ENCODE peak calls at places on chromosomes 16 and 17, in nine cellular contexts. S is AG04449, U is HFFc6, Q is bronchial epithelial cell, X is mucosa of descending colon, B is type B pancreatic cell, T is AG09319, E is fibroblast of lung, I is testis. C is an unnamed sample.

GRCh38 chr17:73211745-73212144 is 18.9 kb downstream of the COG1 start:
- DNase-seq in S (no peak), U (no peak), Q (no peak), X (no peak), B (no peak), T (no peak), E (no peak), I (no peak), C (peak)

GRCh38 chr16:49695782-49696413 is 160.0 kb downstream of the ZNF423 start:
- DNase-seq in S (no peak), U (no peak), Q (no peak), X (no peak), B (no peak), T (no peak), E (no peak), I (no peak), C (no peak)

GRCh38 chr17:69533481-69534234 is 119.2 kb downstream of the MAP2K6 start:
- DNase-seq in S (no peak), U (no peak), Q (no peak), X (no peak), B (no peak), T (no peak), E (no peak), I (no peak), C (no peak)

GRCh38 chr17:41190328-41190727 is 641 bp downstream of the KRTAP9-1 start:
- DNase-seq in S (no peak), U (no peak), Q (no peak), X (no peak), B (no peak), T (no peak), E (no peak), I (no peak), C (no peak)

GRCh38 chr17:3843935-3844516 is 2.0 kb downstream of the NCBP3 start:
- DNase-seq in S (no peak), U (peak), Q (peak), X (peak), B (no peak), T (no peak), E (peak), I (no peak), C (peak)

GRCh38 chr17:19311421-19312215 is 50.9 kb downstream of the B9D1 start:
- DNase-seq in S (no peak), U (peak), Q (no peak), X (no peak), B (no peak), T (no peak), E (peak), I (no peak), C (no peak)

GRCh38 chr16:51057102-51057793 is 93.8 kb downstream of the SALL1 start:
- DNase-seq in S (no peak), U (no peak), Q (no peak), X (no peak), B (no peak), T (no peak), E (no peak), I (no peak), C (no peak)

GRCh38 chr17:80678621-80679020 is 134.0 kb downstream of the RPTOR start:
- DNase-seq in S (peak), U (peak), Q (peak), X (no peak), B (no peak), T (no peak), E (peak), I (no peak), C (no peak)

GRCh38 chr16:11104168-11105037 is 151.6 kb downstream of the SOCS1 start:
- DNase-seq in S (no peak), U (no peak), Q (no peak), X (no peak), B (no peak), T (no peak), E (no peak), I (no peak), C (no peak)

GRCh38 chr16:11106726-11107125 is 149.3 kb downstream of the SOCS1 start:
- DNase-seq in S (no peak), U (no peak), Q (no peak), X (no peak), B (no peak), T (no peak), E (no peak), I (no peak), C (no peak)

GRCh38 chr16:11102523-11102898 is 153.5 kb downstream of the SOCS1 start:
- DNase-seq in S (no peak), U (no peak), Q (no peak), X (no peak), B (no peak), T (no peak), E (no peak), I (no peak), C (no peak)

GRCh38 chr16:11107781-11108465 is 148.1 kb downstream of the SOCS1 start:
- DNase-seq in S (no peak), U (peak), Q (no peak), X (no peak), B (no peak), T (no peak), E (peak), I (no peak), C (no peak)

GRCh38 chr16:11105038-11105903 is 150.7 kb downstream of the SOCS1 start:
- DNase-seq in S (peak), U (peak), Q (peak), X (no peak), B (no peak), T (peak), E (peak), I (peak), C (no peak)
- TF ChIP-seq CTCF in S (no peak), U (no peak), Q (no peak), X (no peak), B (no peak), T (no peak), E (peak), I (no peak), C (no peak)

DNA sequence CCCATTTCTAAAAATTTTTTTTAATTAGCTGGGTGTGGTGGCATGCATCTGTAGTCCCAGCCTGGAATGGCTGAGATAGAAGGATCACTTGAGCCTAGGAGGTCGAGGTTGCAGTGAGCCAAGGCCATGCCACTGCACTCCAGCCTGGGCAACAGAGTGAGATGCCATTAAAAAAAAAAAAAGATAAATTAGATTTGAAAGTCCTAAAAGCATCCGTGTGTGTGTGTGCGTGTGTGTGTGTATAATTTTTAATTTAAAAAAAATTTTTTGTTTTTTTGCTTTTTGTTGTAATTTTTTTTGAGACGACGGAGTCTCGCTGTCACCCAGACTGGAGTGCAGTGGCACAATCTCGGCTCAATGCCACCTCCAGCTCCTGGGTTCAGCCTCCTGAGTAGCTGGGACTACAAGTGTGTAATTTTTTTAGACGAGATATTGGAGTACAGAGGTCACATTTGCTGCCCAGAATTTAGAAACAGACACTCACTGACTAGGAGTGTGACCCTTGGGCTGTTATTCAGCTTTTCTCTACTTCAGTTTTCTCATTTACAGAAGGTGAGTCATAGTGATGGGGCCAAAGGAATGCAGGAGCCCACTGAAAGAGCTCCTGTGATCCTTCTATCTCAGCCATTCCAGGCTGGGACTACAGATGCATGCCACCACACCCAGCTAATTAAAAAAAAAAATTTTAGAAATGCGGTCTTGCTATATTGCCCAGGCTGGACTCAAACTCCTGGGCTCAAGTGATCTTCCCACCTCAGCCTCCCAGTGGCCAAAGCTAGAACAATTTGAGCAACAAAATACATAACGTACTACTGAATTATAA is 25.5 kb upstream of the TBX4 start:
- DNase-seq in S (no peak), U (peak), Q (no peak), X (no peak), B (no peak), T (no peak), E (peak), I (no peak), C (no peak)
- TF ChIP-seq CTCF in S (no peak), U (peak), Q (no peak), X (no peak), B (peak), T (no peak), E (no peak), I (no peak), C (no peak)

GRCh38 chr16:75647492-75648264 is at the start of the genes KARS1 and TERF2IP:
- DNase-seq in S (peak), U (peak), Q (peak), X (peak), B (peak), T (peak), E (peak), I (peak), C (peak)

GRCh38 chr16:75644240-75645012 is 3.0 kb downstream of the KARS1 start:
- DNase-seq in S (no peak), U (no peak), Q (peak), X (no peak), B (no peak), T (no peak), E (no peak), I (no peak), C (no peak)

GRCh38 chr16:75653926-75654325 is 6.4 kb downstream of the TERF2IP start:
- DNase-seq in S (peak), U (peak), Q (no peak), X (no peak), B (no peak), T (peak), E (peak), I (no peak), C (no peak)

GRCh38 chr16:75647138-75647491 is 350 bp downstream of the KARS1 start:
- DNase-seq in S (no peak), U (no peak), Q (no peak), X (no peak), B (no peak), T (no peak), E (no peak), I (no peak), C (no peak)

GRCh38 chr16:75648265-75649076 is 898 bp downstream of the TERF2IP start:
- DNase-seq in S (no peak), U (peak), Q (peak), X (peak), B (peak), T (no peak), E (peak), I (peak), C (peak)
- TF ChIP-seq CTCF in S (no peak), U (no peak), Q (no peak), X (no peak), B (no peak), T (no peak), E (no peak), I (no peak), C (no peak)

GRCh38 chr17:49528966-49529365 is 33.9 kb downstream of the NGFR start:
- DNase-seq in S (no peak), U (no peak), Q (no peak), X (no peak), B (peak), T (no peak), E (no peak), I (no peak), C (no peak)
- TF ChIP-seq CTCF in S (no peak), U (no peak), Q (no peak), X (no peak), B (no peak), T (no peak), E (no peak), I (no peak), C (no peak)

DNA sequence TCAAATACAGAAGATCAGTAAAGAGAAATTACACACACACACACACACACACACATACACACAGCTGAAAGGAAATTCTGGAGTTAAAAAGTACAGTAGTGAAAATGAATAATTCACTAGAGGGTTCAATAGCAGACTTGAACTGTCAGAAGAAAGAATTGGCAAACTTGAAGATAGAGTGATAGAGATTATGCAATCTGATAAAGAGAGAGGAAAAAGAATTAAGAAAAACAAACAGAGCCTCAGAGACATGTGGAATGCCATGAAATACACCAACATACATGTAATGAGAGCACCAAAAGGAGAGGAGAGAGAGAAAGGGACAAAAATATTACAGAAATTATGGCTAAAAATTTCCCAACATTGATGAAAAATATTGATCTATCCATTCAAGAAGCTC is 60.7 kb downstream of the MMD start:
- DNase-seq in S (no peak), U (no peak), Q (no peak), X (no peak), B (no peak), T (no peak), E (no peak), I (no peak), C (no peak)
- TF ChIP-seq CTCF in S (no peak), U (no peak), Q (no peak), X (no peak), B (no peak), T (no peak), E (no peak), I (no peak), C (no peak)

GRCh38 chr17:45316271-45317112 is at the start of gene MAP3K14:
- DNase-seq in S (no peak), U (peak), Q (no peak), X (peak), B (peak), T (no peak), E (peak), I (peak), C (peak)
- TF ChIP-seq CTCF in S (peak), U (no peak), Q (no peak), X (no peak), B (peak), T (peak), E (peak), I (no peak), C (peak)

GRCh38 chr17:14201595-14201994 is 35.1 kb downstream of the CDRT15 start:
- DNase-seq in S (no peak), U (no peak), Q (no peak), X (peak), B (no peak), T (no peak), E (no peak), I (no peak), C (peak)

GRCh38 chr17:14204084-14204483 is 32.6 kb downstream of the CDRT15 start:
- DNase-seq in S (no peak), U (no peak), Q (no peak), X (no peak), B (no peak), T (no peak), E (no peak), I (no peak), C (no peak)

GRCh38 chr17:14204546-14204945 is 32.1 kb downstream of the CDRT15 start:
- DNase-seq in S (no peak), U (no peak), Q (no peak), X (no peak), B (no peak), T (no peak), E (no peak), I (no peak), C (no peak)

GRCh38 chr17:14202388-14203166 is 34.1 kb downstream of the CDRT15 start:
- DNase-seq in S (no peak), U (no peak), Q (no peak), X (no peak), B (no peak), T (no peak), E (no peak), I (no peak), C (no peak)

DNA sequence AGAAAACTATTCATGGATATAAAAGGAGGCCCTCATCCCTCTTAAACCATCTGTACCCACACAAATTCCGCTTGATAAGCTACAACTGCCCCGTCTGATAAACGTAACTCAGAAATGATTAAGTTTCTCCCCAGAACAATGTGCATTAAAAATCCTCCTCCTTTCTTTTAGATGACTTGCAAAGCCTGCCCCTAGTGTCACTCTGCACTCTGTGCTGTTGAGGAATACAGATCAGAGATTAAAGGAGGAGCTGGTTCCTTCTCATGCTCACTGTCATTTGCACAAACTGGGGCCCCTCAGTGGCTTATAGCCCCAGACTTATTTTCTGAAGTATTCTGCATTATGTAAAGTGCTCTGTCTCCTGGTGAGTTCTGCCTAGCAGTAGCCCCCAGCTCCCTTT is 33.3 kb downstream of the CDRT15 start:
- DNase-seq in S (no peak), U (no peak), Q (no peak), X (no peak), B (no peak), T (no peak), E (no peak), I (no peak), C (no peak)
- TF ChIP-seq CTCF in S (peak), U (peak), Q (peak), X (no peak), B (peak), T (peak), E (peak), I (peak), C (peak)

C was measured in CD8-positive, alpha-beta T cell.